ENCODE peak calls at places on chromosomes 1 and 21, in four cellular contexts. B is Kasumi-1; T is activated CD4-positive, alpha-beta T cell treated with anti-CD3 and anti-CD28 coated beads, Interleukin-2, amount 10 ng/mL, durations not matched to agents 7 days and 5 days; W is ACHN. X is an unnamed sample.

GRCh38 chr21:29130234-29130993 is at the start of gene MAP3K7CL:
- DNase-seq in W (peak; percentile 97), T (no peak), B (no peak), X (no peak)

GRCh38 chr1:156001682-156002171 is 19.0 kb downstream of the SSR2 start:
- DNase-seq in B (peak; percentile 60), W (no peak), T (no peak), X (no peak)

GRCh38 chr21:31335957-31336738 is 7.9 kb downstream of the TIAM1 start:
- DNase-seq in B (no peak), W (peak; percentile 70), T (no peak), X (no peak)

GRCh38 chr1:183302452-183303324 is 115.5 kb downstream of the NMNAT2 start:
- DNase-seq in B (no peak), W (no peak), T (no peak), X (no peak)

GRCh38 chr1:85607126-85607912 is 26.8 kb downstream of the CCN1 start:
- DNase-seq in T (no peak), W (peak; percentile 99), B (no peak), X (no peak)

GRCh38 chr21:39852726-39853510 is 14.3 kb upstream of the PCP4 start:
- DNase-seq in W (no peak), B (no peak), T (no peak), X (no peak)

GRCh38 chr1:38073926-38074677 is 27.5 kb upstream of the POU3F1 start:
- DNase-seq in W (no peak), B (no peak), T (no peak), X (no peak)

GRCh38 chr1:229716064-229716463 is 90.0 kb downstream of the URB2 start:
- DNase-seq in W (no peak), T (no peak), B (no peak), X (no peak)

GRCh38 chr1:113137563-113137962 is 64.6 kb downstream of the LRIG2 start:
- DNase-seq in T (no peak), W (no peak), B (no peak), X (no peak)

GRCh38 chr1:222926566-222926965 is 111.7 kb downstream of the DISP1 start:
- DNase-seq in B (no peak), T (no peak), W (peak; percentile 22), X (no peak)

GRCh38 chr1:217968085-217968484 is 317.0 kb upstream of the RRP15 start:
- DNase-seq in W (no peak), T (no peak), B (no peak), X (no peak)

GRCh38 chr1:212982430-212983152 is 32.2 kb downstream of the VASH2 start:
- DNase-seq in T (no peak), W (no peak), B (no peak), X (no peak)

GRCh38 chr1:100497796-100498195 is 40.1 kb upstream of the GPR88 start:
- DNase-seq in B (no peak), W (no peak), T (no peak), X (no peak)

GRCh38 chr21:31781737-31782136 is 49.8 kb upstream of the SCAF4 start:
- DNase-seq in W (peak; percentile 15), B (no peak), T (no peak), X (no peak)

GRCh38 chr21:44887126-44887806 is 13.8 kb upstream of the PTTG1IP start:
- DNase-seq in T (no peak), W (no peak), B (no peak), X (no peak)

GRCh38 chr1:83905315-83905907 is 93.5 kb downstream of the TTLL7 start:
- DNase-seq in B (peak; percentile 46), W (peak; percentile 25), T (peak; percentile 29), X (no peak)

GRCh38 chr1:87683557-87683956 is 354.9 kb downstream of the LMO4 start:
- DNase-seq in W (no peak), T (no peak), B (no peak), X (no peak)

GRCh38 chr21:32687946-32688345 is 39.9 kb downstream of the SYNJ1 start:
- DNase-seq in W (peak; percentile 5), B (peak; percentile 14), T (no peak), X (no peak)

GRCh38 chr1:84008631-84009030 is 9.7 kb upstream of the TTLL7 start:
- DNase-seq in W (no peak), T (no peak), B (no peak), X (no peak)

GRCh38 chr1:214008791-214009612 is 21.2 kb downstream of the PROX1 start:
- DNase-seq in W (no peak), B (no peak), T (no peak), X (no peak)

GRCh38 chr1:172340520-172340919 is 80.0 kb upstream of the C1orf105 start:
- DNase-seq in T (no peak), W (no peak), B (peak; percentile 24), X (no peak)

GRCh38 chr1:32240140-32240951 is 6.7 kb upstream of the FAM167B start:
- DNase-seq in B (peak; percentile 51), W (peak; percentile 67), T (peak; percentile 53), X (peak; percentile 50)

GRCh38 chr1:173424786-173425407 is 52.2 kb upstream of the PRDX6 start:
- DNase-seq in W (no peak), B (no peak), T (no peak), X (no peak)

GRCh38 chr1:45522324-45523104 is 830 bp upstream of the PRDX1 start:
- DNase-seq in B (no peak), W (peak; percentile 85), T (no peak), X (no peak)

GRCh38 chr21:37546299-37546908 is 179.8 kb downstream of the DYRK1A start:
- DNase-seq in B (no peak), W (no peak), T (no peak), X (no peak)

GRCh38 chr1:91874167-91874566 is 11.8 kb downstream of the TGFBR3 start:
- DNase-seq in T (no peak), W (no peak), B (no peak), X (no peak)

GRCh38 chr21:42381347-42381984 is 14.4 kb downstream of the TMPRSS3 start:
- DNase-seq in T (peak; percentile 35), W (peak; percentile 65), B (peak; percentile 57), X (no peak)

GRCh38 chr1:8120693-8121260 is 94.7 kb upstream of the ERRFI1 start:
- DNase-seq in B (no peak), W (no peak), T (no peak), X (no peak)

GRCh38 chr1:25201006-25201405 is 31.3 kb downstream of the SYF2 start:
- DNase-seq in B (no peak), T (no peak), W (no peak), X (no peak)

GRCh38 chr1:40162791-40163441 is 1.7 kb downstream of the RLF start:
- DNase-seq in W (no peak), T (no peak), B (no peak), X (no peak)

GRCh38 chr1:9539829-9540550 is 725 bp downstream of the SLC25A33 start:
- DNase-seq in T (peak; percentile 49), W (peak; percentile 60), B (peak; percentile 46), X (no peak)

GRCh38 chr1:205316179-205316578 is 5.4 kb downstream of the NUAK2 start:
- DNase-seq in B (no peak), W (no peak), T (no peak), X (no peak)

GRCh38 chr1:62229932-62230331 is 35.3 kb downstream of the L1TD1 start:
- DNase-seq in W (no peak), T (no peak), B (no peak), X (no peak)

GRCh38 chr1:2946291-2946690 is 75.0 kb upstream of the ACTRT2 start:
- DNase-seq in T (no peak), W (no peak), B (no peak), X (no peak)

GRCh38 chr1:38559180-38559874 is 300.2 kb downstream of the RRAGC start:
- DNase-seq in W (no peak), B (peak; percentile 56), T (peak; percentile 94), X (no peak)

GRCh38 chr1:22428672-22429071 is 23.0 kb upstream of the ZBTB40 start:
- DNase-seq in T (peak; percentile 59), W (no peak), B (no peak), X (no peak)